ENCODE peak calls at places on chromosomes 16 and 17, in six cellular contexts. L, P, Y, J, B and E are unnamed samples.

GRCh38 chr17:57563968-57564367 is 181.1 kb downstream of the CCDC182 start:
- DNase-seq in J (no peak), Y (no peak), P (no peak), B (no peak), L (no peak), E (no peak)

GRCh38 chr16:29985271-29985811 is 10.1 kb downstream of the HIRIP3 start:
- DNase-seq in L (peak), Y (no peak), J (no peak), B (no peak), P (no peak), E (no peak)

GRCh38 chr17:5804226-5804625 is 219.9 kb upstream of the NLRP1 start:
- DNase-seq in J (no peak), Y (no peak), P (no peak), B (no peak), L (no peak), E (no peak)

GRCh38 chr17:44661835-44662234 is 5.6 kb downstream of the MEIOC start:
- DNase-seq in J (no peak), P (no peak), B (no peak), Y (no peak), L (no peak), E (no peak)

GRCh38 chr17:69466451-69466850 is 52.0 kb downstream of the MAP2K6 start:
- DNase-seq in Y (no peak), L (no peak), P (no peak), B (no peak), J (no peak), E (no peak)

GRCh38 chr17:29158515-29159275 is 21.5 kb downstream of the MYO18A start:
- DNase-seq in J (no peak), B (no peak), L (no peak), P (no peak), Y (no peak), E (no peak)

GRCh38 chr16:65598626-65599025 is 476.8 kb upstream of the CDH11 start:
- DNase-seq in P (no peak), L (no peak), J (no peak), B (peak), Y (no peak), E (no peak)

GRCh38 chr17:40646791-40647548 is 648 bp downstream of the SMARCE1 start:
- DNase-seq in P (no peak), B (no peak), L (no peak), Y (no peak), J (peak), E (peak)

GRCh38 chr17:78132086-78132676 is 1.6 kb downstream of the TMC8 start:
- DNase-seq in J (no peak), L (no peak), Y (no peak), P (peak), B (no peak), E (peak)

GRCh38 chr17:80380068-80381061 is 34.6 kb upstream of the ENDOV start:
- DNase-seq in Y (no peak), P (no peak), J (no peak), B (no peak), L (no peak), E (no peak)

GRCh38 chr17:70120420-70120819 is 45.4 kb downstream of the KCNJ16 start:
- DNase-seq in B (no peak), J (no peak), L (no peak), P (no peak), Y (no peak), E (no peak)

GRCh38 chr17:29589524-29590260 is at the start of gene GIT1:
- DNase-seq in B (no peak), J (peak), L (peak), P (peak), Y (peak), E (peak)

GRCh38 chr16:56107944-56108583 is 83.2 kb upstream of the GNAO1 start:
- DNase-seq in B (peak), L (no peak), J (no peak), P (no peak), Y (no peak), E (no peak)

GRCh38 chr17:14923981-14924380 is 341.1 kb downstream of the PMP22 start:
- DNase-seq in P (no peak), L (no peak), J (no peak), B (no peak), Y (no peak), E (no peak)

GRCh38 chr17:38980455-38981217 is 13.4 kb upstream of the FBXO47 start:
- DNase-seq in J (no peak), P (no peak), B (no peak), Y (no peak), L (no peak), E (no peak)

GRCh38 chr17:65029605-65030308 is 26.8 kb downstream of the GNA13 start:
- DNase-seq in Y (no peak), B (no peak), L (no peak), J (no peak), P (no peak), E (no peak)

GRCh38 chr17:78535285-78536197 is 41.7 kb downstream of the DNAH17 start:
- DNase-seq in B (no peak), L (no peak), Y (no peak), J (no peak), P (no peak), E (no peak)

GRCh38 chr17:17496189-17497064 is at the start of gene RASD1:
- DNase-seq in J (peak), Y (peak), P (peak), L (peak), B (peak), E (peak)

GRCh38 chr17:78406396-78406795 is 27.9 kb downstream of the PGS1 start:
- DNase-seq in P (no peak), L (no peak), J (no peak), Y (no peak), B (no peak), E (no peak)

GRCh38 chr16:67181346-67181745 is 2.4 kb downstream of the MATCAP1 start:
- DNase-seq in L (no peak), B (no peak), Y (no peak), J (no peak), P (no peak), E (no peak)

GRCh38 chr16:2082171-2082982 is 34.6 kb downstream of the TSC2 start:
- DNase-seq in P (peak), B (no peak), L (no peak), J (no peak), Y (no peak), E (no peak)

GRCh38 chr17:60947100-60947499 is 269.4 kb downstream of the BCAS3 start:
- DNase-seq in P (no peak), B (no peak), Y (no peak), J (no peak), L (no peak), E (no peak)

GRCh38 chr17:17205368-17206148 is 575 bp downstream of the PLD6 start:
- DNase-seq in J (peak), P (peak), B (no peak), L (peak), Y (peak), E (peak)

GRCh38 chr17:75832164-75832651 is 12.0 kb downstream of the UNC13D start:
- DNase-seq in P (no peak), B (no peak), L (no peak), J (no peak), Y (no peak), E (no peak)

GRCh38 chr17:32192379-32192778 is 50.1 kb downstream of the RHOT1 start:
- DNase-seq in J (no peak), L (no peak), Y (no peak), P (no peak), B (no peak), E (no peak)

GRCh38 chr17:3033741-3034577 is 29.4 kb downstream of the OR1D5 start:
- DNase-seq in J (no peak), P (peak), L (peak), B (no peak), Y (no peak), E (no peak)

GRCh38 chr17:33057564-33057963 is 65.9 kb downstream of the SPACA3 start:
- DNase-seq in J (no peak), L (no peak), B (no peak), P (no peak), Y (no peak), E (no peak)

GRCh38 chr17:280216-280615 is 72.4 kb downstream of the RPH3AL start:
- DNase-seq in J (no peak), Y (no peak), L (peak), P (no peak), B (no peak), E (no peak)

GRCh38 chr17:31588512-31588911 is 197.0 kb downstream of the RAB11FIP4 start:
- DNase-seq in P (no peak), L (no peak), J (no peak), B (no peak), Y (no peak), E (no peak)

GRCh38 chr17:43787728-43788127 is 7.5 kb downstream of the CFAP97D1 start:
- DNase-seq in Y (no peak), L (no peak), B (no peak), P (no peak), J (no peak), E (no peak)

GRCh38 chr17:12963505-12963904 is 54.3 kb downstream of the ELAC2 start:
- DNase-seq in L (no peak), P (no peak), J (no peak), B (no peak), Y (no peak), E (no peak)

GRCh38 chr16:10743610-10744369 is at the start of gene NUBP1:
- DNase-seq in B (peak), Y (peak), J (peak), P (peak), L (peak), E (peak)
- TF ChIP-seq POLR2A in B (peak), Y (peak), J (peak), P (peak), L (peak), E (peak)

GRCh38 chr17:82314012-82314720 is 3.2 kb downstream of the CD7 start:
- DNase-seq in J (no peak), Y (no peak), P (no peak), B (no peak), L (no peak), E (no peak)

GRCh38 chr17:82315703-82316358 is 1.6 kb downstream of the CD7 start:
- DNase-seq in J (no peak), L (no peak), Y (no peak), P (no peak), B (no peak), E (no peak)

GRCh38 chr17:82314721-82315605 is 2.4 kb downstream of the CD7 start:
- DNase-seq in L (no peak), P (no peak), B (no peak), J (no peak), Y (no peak), E (no peak)

GRCh38 chr17:82311971-82312370 is 5.4 kb downstream of the CD7 start:
- DNase-seq in Y (no peak), L (no peak), P (no peak), B (no peak), J (no peak), E (no peak)

GRCh38 chr17:82313195-82314011 is 4.0 kb downstream of the CD7 start:
- DNase-seq in B (no peak), Y (no peak), P (no peak), J (no peak), L (no peak), E (no peak)
- TF ChIP-seq POLR2A in B (no peak), Y (no peak), P (no peak), J (no peak), L (no peak), E (no peak)

DNA sequence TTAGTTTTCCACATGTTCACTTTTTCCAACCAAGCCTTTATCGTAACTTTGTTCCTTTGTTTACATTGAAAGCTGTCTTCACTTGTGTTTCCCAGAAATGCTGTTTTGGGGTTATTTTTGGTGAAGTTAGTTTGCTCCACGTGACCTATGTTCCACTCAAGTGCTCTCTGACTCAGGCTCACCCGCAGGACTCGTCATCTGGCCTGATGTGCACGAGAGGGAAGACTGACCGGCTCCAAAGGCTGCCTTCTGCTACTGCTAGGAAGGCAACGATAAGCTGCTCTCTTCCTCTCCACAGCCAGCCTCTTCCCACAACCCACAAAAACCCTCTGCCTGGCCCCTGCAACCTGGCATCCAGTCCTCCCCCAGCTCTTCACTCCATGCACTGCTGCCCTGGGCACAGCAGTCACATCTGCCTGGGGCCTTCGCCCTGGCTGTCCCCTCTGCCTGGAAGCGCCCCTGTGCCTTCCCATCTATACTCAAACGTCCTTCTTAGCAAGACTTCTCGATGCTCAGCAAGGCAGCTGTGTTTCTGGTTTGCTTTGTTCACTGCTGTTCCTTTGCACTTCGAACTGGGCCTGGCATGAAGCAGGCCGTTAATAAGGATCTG is 28.0 kb downstream of the ZCCHC14 start:
- DNase-seq in Y (peak), J (no peak), B (peak), L (peak), P (peak), E (peak)
- TF ChIP-seq POLR2A in Y (no peak), J (no peak), B (no peak), L (no peak), P (no peak), E (peak)

GRCh38 chr16:71707199-71707598 is 17.3 kb downstream of the PHLPP2 start:
- DNase-seq in L (no peak), Y (no peak), J (no peak), B (no peak), P (no peak), E (no peak)

GRCh38 chr16:71709231-71709781 is 15.2 kb downstream of the PHLPP2 start:
- DNase-seq in J (no peak), Y (no peak), L (no peak), B (no peak), P (no peak), E (peak)

GRCh38 chr16:71708696-71709095 is 15.8 kb downstream of the PHLPP2 start:
- DNase-seq in P (no peak), Y (no peak), L (no peak), J (no peak), B (no peak), E (no peak)

GRCh38 chr16:71711789-71712188 is 12.7 kb downstream of the PHLPP2 start:
- DNase-seq in Y (no peak), P (no peak), B (no peak), J (no peak), L (no peak), E (no peak)

GRCh38 chr16:71712501-71712900 is 12.0 kb downstream of the PHLPP2 start:
- DNase-seq in B (no peak), L (no peak), Y (no peak), P (no peak), J (no peak), E (no peak)
- TF ChIP-seq POLR2A in B (no peak), L (no peak), Y (no peak), P (no peak), J (no peak), E (no peak)

GRCh38 chr16:85554114-85554790 is 58.9 kb upstream of the GSE1 start:
- DNase-seq in Y (peak), L (no peak), J (peak), P (peak), B (no peak), E (peak)
- TF ChIP-seq POLR2A in Y (peak), L (no peak), J (peak), P (no peak), B (no peak), E (peak)

GRCh38 chr17:42312285-42313130 is 24.2 kb downstream of the STAT5A start:
- DNase-seq in J (peak), P (peak), Y (peak), L (peak), B (no peak), E (peak)
- TF ChIP-seq POLR2A in J (no peak), P (no peak), Y (no peak), L (no peak), B (no peak), E (peak)

DNA sequence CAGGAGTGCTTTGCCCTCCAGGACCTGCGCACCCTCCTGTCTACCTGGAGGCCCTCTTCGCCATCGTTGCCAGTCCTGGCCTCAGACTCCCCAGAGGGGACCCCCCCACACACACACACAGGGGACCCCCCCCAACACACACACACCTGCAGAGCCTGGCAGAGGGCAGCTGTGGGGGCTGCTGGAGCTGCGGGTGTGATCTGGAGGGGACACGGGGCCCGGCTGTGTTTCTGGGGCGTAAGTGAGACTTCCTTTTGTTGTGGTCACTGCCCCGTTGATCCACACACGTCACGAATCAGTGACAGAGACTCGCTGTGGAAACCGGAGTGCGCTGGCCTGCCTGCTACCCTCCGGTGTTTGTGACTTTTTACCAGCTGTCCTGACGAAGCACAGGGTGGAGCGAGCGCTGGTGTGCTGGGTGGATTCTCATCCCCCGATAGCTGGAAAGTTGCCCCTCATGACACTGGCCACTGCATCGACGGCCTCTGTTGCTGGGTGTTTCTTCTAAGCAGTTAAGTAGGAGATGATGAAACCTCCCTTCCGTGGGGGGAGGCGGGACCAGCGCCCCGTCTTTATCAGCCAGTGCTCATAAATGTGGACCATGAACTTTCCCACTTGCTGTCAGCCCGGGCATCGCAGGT is 2.3 kb downstream of the METRNL start:
- DNase-seq in L (peak), J (no peak), P (no peak), Y (no peak), B (no peak), E (no peak)
- TF ChIP-seq POLR2A in L (peak), J (no peak), P (no peak), Y (no peak), B (no peak), E (no peak)

GRCh38 chr16:11796227-11797165 is 562 bp downstream of the ZC3H7A start:
- DNase-seq in B (peak), L (peak), P (peak), Y (no peak), J (peak), E (peak)

GRCh38 chr16:11797957-11798299 is 870 bp upstream of the ZC3H7A start:
- DNase-seq in L (no peak), B (no peak), Y (no peak), P (peak), J (peak), E (no peak)

GRCh38 chr16:11795887-11796226 is 1.2 kb downstream of the ZC3H7A start:
- DNase-seq in P (no peak), L (no peak), J (no peak), Y (no peak), B (no peak), E (no peak)

GRCh38 chr16:11799017-11799381 is 1.9 kb upstream of the ZC3H7A start:
- DNase-seq in B (no peak), L (no peak), P (no peak), J (no peak), Y (no peak), E (no peak)

DNA sequence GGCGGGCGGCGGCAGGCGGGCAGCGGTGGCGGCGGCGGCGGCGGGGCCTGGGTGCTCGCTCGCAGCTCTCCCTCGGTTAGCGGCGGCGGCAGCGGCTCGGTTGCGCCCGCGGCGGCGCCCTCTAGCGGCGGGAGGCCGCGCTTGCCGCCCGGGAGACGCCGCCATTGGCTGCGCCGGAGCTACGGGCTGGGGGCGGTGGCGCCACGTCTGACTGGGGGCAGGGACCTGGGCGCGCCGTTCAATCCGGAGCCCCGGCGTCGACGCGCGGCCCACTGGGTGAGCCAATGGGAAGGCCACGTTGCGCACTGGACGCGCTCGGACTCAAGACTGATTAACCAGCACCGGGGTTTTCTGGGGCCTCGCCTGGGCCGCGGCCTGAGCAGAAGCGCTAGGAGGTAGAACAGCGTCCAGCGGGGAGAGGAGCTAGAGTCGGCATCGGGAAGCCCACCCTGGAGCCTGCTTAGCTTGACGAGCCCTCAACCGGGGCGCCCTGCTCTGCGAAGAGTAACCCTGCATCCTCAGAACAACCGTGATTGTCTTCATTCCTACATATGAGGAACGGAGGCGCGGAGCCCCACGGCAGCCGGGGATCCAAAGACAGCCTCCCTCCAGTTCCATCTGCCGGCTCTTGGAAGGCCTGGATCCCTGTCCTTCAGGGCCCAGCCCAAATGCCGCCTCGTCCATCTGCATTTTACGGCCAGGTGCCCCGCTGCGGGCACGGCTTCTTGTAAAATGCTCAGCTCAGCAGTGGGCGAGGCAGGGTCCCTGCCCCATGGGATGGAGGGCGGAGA is at the start of gene ZC3H7A:
- DNase-seq in J (peak), L (peak), P (peak), B (peak), Y (peak), E (peak)
- TF ChIP-seq POLR2A in J (peak), L (peak), P (peak), B (peak), Y (peak), E (peak)

GRCh38 chr16:90081606-90081970 is 4.5 kb upstream of the PRDM7 start:
- DNase-seq in L (no peak), J (no peak), B (no peak), P (no peak), Y (no peak), E (no peak)

GRCh38 chr16:90077757-90078593 is 844 bp upstream of the PRDM7 start:
- DNase-seq in Y (peak), J (peak), L (peak), B (no peak), P (peak), E (peak)

GRCh38 chr16:90078594-90078895 is 1.4 kb upstream of the PRDM7 start:
- DNase-seq in Y (no peak), B (no peak), L (no peak), P (no peak), J (no peak), E (no peak)

GRCh38 chr16:90072442-90073105 is 4.6 kb downstream of the PRDM7 start:
- DNase-seq in L (no peak), J (no peak), Y (no peak), P (no peak), B (no peak), E (no peak)

DNA sequence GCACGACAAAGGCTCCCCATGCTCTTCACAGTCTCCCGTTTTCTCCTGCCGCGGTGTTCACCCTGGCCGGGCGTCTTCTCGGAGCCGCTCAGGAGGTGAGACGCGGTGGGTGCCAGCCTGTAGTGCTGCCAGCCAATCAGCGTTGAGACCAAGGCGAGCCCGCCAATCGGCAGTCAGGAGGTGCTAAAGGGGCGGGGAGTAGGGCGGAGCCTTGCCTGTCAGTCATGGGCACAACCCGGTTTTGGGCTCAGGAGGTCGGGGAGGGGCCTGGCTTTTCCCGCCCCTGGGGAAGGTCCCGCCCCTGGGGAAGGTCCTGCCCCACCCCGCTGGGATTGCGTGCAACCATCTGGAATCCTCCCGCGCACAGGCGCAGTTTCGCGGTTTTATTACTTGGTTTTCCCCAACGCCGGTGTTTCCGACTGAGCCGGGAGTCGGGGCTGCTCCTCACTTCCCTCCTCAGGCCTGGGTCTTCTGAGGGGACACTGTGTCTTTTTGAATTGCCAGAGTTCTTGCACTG is at the start of gene PRDM7:
- DNase-seq in L (peak), J (peak), P (peak), B (peak), Y (peak), E (peak)
- TF ChIP-seq POLR2A in L (no peak), J (peak), P (no peak), B (no peak), Y (no peak), E (no peak)